ENCODE peak calls at places on chromosomes 5 and 9, in six cellular contexts. One of them, this sample, is unnamed.

GRCh38 chr5:21831145-21831787 is 1021.9 kb downstream of the CDH12 start:
- DNase-seq in cardiac fibroblast: no peak
- DNase-seq in K562: no peak
- DNase-seq in CD8-positive, alpha-beta T cell: no peak
- DNase-seq in foreskin fibroblast: no peak
- DNase-seq in left ventricle myocardium inferior: no peak
- DNase-seq in this sample: no peak

GRCh38 chr5:42982107-42982622 is 58.0 kb downstream of the ANXA2R start:
- DNase-seq in left ventricle myocardium inferior: no peak
- DNase-seq in CD8-positive, alpha-beta T cell: no peak
- DNase-seq in cardiac fibroblast: no peak
- DNase-seq in foreskin fibroblast: peak
- DNase-seq in K562: peak
- DNase-seq in this sample: no peak

GRCh38 chr5:142046191-142046590 is 33.4 kb upstream of the GNPDA1 start:
- DNase-seq in K562: peak
- DNase-seq in cardiac fibroblast: no peak
- DNase-seq in foreskin fibroblast: no peak
- DNase-seq in CD8-positive, alpha-beta T cell: no peak
- DNase-seq in left ventricle myocardium inferior: no peak
- DNase-seq in this sample: no peak

GRCh38 chr9:96581823-96582598 is 37.6 kb downstream of the CDC14B start:
- DNase-seq in CD8-positive, alpha-beta T cell: no peak
- DNase-seq in K562: no peak
- DNase-seq in cardiac fibroblast: no peak
- DNase-seq in left ventricle myocardium inferior: no peak
- DNase-seq in foreskin fibroblast: no peak
- DNase-seq in this sample: no peak

GRCh38 chr9:8589476-8589875 is 789.9 kb upstream of the DMAC1 start:
- DNase-seq in cardiac fibroblast: no peak
- DNase-seq in left ventricle myocardium inferior: no peak
- DNase-seq in foreskin fibroblast: no peak
- DNase-seq in K562: no peak
- DNase-seq in CD8-positive, alpha-beta T cell: no peak
- DNase-seq in this sample: no peak

GRCh38 chr5:171295299-171295698 is 13.7 kb upstream of the TLX3 start:
- DNase-seq in foreskin fibroblast: no peak
- DNase-seq in left ventricle myocardium inferior: no peak
- DNase-seq in cardiac fibroblast: no peak
- DNase-seq in K562: peak
- DNase-seq in CD8-positive, alpha-beta T cell: no peak
- DNase-seq in this sample: no peak

GRCh38 chr5:170569101-170569500 is 65.3 kb downstream of the KCNIP1 start:
- DNase-seq in cardiac fibroblast: no peak
- DNase-seq in foreskin fibroblast: no peak
- DNase-seq in K562: no peak
- DNase-seq in left ventricle myocardium inferior: no peak
- DNase-seq in CD8-positive, alpha-beta T cell: no peak
- DNase-seq in this sample: no peak

GRCh38 chr5:38582662-38583061 is 26.2 kb upstream of the LIFR start:
- DNase-seq in foreskin fibroblast: no peak
- DNase-seq in CD8-positive, alpha-beta T cell: no peak
- DNase-seq in K562: no peak
- DNase-seq in cardiac fibroblast: no peak
- DNase-seq in left ventricle myocardium inferior: no peak
- DNase-seq in this sample: no peak

GRCh38 chr9:111525056-111525977 is at the start of gene ZNF483:
- DNase-seq in foreskin fibroblast: peak
- DNase-seq in cardiac fibroblast: peak
- DNase-seq in CD8-positive, alpha-beta T cell: peak
- DNase-seq in left ventricle myocardium inferior: peak
- DNase-seq in K562: peak
- DNase-seq in this sample: no peak

GRCh38 chr5:108379722-108380530 is 2.0 kb downstream of the FBXL17 start:
- DNase-seq in cardiac fibroblast: peak
- DNase-seq in foreskin fibroblast: peak
- DNase-seq in left ventricle myocardium inferior: no peak
- DNase-seq in K562: peak
- DNase-seq in CD8-positive, alpha-beta T cell: no peak
- DNase-seq in this sample: no peak

GRCh38 chr9:87375397-87376073 is 122.1 kb upstream of the DAPK1 start:
- DNase-seq in cardiac fibroblast: peak
- DNase-seq in K562: no peak
- DNase-seq in foreskin fibroblast: peak
- DNase-seq in left ventricle myocardium inferior: no peak
- DNase-seq in CD8-positive, alpha-beta T cell: no peak
- DNase-seq in this sample: no peak

DNA sequence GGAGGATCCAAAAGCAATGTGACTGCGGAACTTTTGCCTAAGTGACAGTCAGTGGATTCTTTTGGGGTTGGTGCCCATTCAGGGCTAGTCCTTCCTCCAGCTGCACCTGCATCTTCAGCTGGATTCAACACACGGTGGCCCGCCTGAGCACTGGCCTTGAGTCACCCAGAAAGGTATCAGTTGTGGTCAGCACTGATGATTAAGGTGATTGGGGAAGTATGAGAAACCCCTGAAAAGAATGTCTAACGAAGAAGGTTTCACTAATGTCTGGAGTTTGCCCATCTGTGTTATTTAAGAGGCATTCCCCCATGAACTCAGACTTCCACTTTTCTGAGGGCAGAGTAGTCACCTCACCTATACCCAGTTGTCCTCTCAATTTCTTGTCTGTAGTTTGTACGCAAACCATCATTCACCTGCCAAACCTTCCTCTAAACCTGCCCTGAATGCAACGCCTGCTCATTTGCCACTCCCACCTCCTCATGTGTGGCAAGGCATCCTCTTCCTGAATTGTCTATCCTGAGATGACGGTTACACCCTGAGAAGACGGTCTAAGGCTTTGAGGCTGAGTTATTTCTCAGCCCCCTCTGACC is 27.2 kb downstream of the CSF2 start:
- DNase-seq in foreskin fibroblast: no peak
- DNase-seq in CD8-positive, alpha-beta T cell: no peak
- DNase-seq in cardiac fibroblast: no peak
- DNase-seq in K562: no peak
- DNase-seq in left ventricle myocardium inferior: no peak
- DNase-seq in this sample: no peak
- H3K4me3 ChIP-seq in foreskin fibroblast: no peak
- H3K4me3 ChIP-seq in CD8-positive, alpha-beta T cell: no peak
- H3K4me3 ChIP-seq in cardiac fibroblast: no peak
- H3K4me3 ChIP-seq in K562: no peak
- H3K4me3 ChIP-seq in left ventricle myocardium inferior: no peak
- H3K4me3 ChIP-seq in this sample: no peak

GRCh38 chr5:56816546-56817081 is 1.3 kb downstream of the MAP3K1 start:
- DNase-seq in cardiac fibroblast: peak
- DNase-seq in K562: peak
- DNase-seq in left ventricle myocardium inferior: peak
- DNase-seq in foreskin fibroblast: peak
- DNase-seq in CD8-positive, alpha-beta T cell: no peak
- DNase-seq in this sample: no peak

GRCh38 chr5:56815657-56816545 is 552 bp downstream of the MAP3K1 start:
- DNase-seq in cardiac fibroblast: no peak
- DNase-seq in left ventricle myocardium inferior: no peak
- DNase-seq in foreskin fibroblast: peak
- DNase-seq in K562: peak
- DNase-seq in CD8-positive, alpha-beta T cell: no peak
- DNase-seq in this sample: no peak

GRCh38 chr5:56813302-56813701 is 2.0 kb upstream of the MAP3K1 start:
- DNase-seq in K562: no peak
- DNase-seq in left ventricle myocardium inferior: no peak
- DNase-seq in CD8-positive, alpha-beta T cell: no peak
- DNase-seq in foreskin fibroblast: no peak
- DNase-seq in cardiac fibroblast: no peak
- DNase-seq in this sample: no peak

GRCh38 chr5:56814361-56814962 is 887 bp upstream of the MAP3K1 start:
- DNase-seq in CD8-positive, alpha-beta T cell: no peak
- DNase-seq in left ventricle myocardium inferior: peak
- DNase-seq in foreskin fibroblast: peak
- DNase-seq in cardiac fibroblast: peak
- DNase-seq in K562: peak
- DNase-seq in this sample: no peak

GRCh38 chr5:56814963-56815656 is at the start of gene MAP3K1:
- DNase-seq in foreskin fibroblast: peak
- DNase-seq in left ventricle myocardium inferior: peak
- DNase-seq in K562: peak
- DNase-seq in cardiac fibroblast: peak
- DNase-seq in CD8-positive, alpha-beta T cell: peak
- DNase-seq in this sample: no peak
- TF ChIP-seq CTCF in foreskin fibroblast: no peak
- TF ChIP-seq CTCF in left ventricle myocardium inferior: no peak
- TF ChIP-seq CTCF in K562: no peak
- TF ChIP-seq CTCF in cardiac fibroblast: no peak
- TF ChIP-seq CTCF in CD8-positive, alpha-beta T cell: no peak
- TF ChIP-seq CTCF in this sample: no peak

GRCh38 chr5:178988436-178989220 is 6.5 kb downstream of the GRM6 start:
- DNase-seq in foreskin fibroblast: no peak
- DNase-seq in left ventricle myocardium inferior: no peak
- DNase-seq in cardiac fibroblast: no peak
- DNase-seq in CD8-positive, alpha-beta T cell: no peak
- DNase-seq in K562: no peak
- DNase-seq in this sample: no peak

GRCh38 chr5:178984145-178985072 is 10.7 kb downstream of the GRM6 start:
- DNase-seq in left ventricle myocardium inferior: no peak
- DNase-seq in K562: no peak
- DNase-seq in cardiac fibroblast: no peak
- DNase-seq in foreskin fibroblast: no peak
- DNase-seq in CD8-positive, alpha-beta T cell: no peak
- DNase-seq in this sample: no peak

GRCh38 chr5:178983728-178984127 is 11.4 kb downstream of the GRM6 start:
- DNase-seq in left ventricle myocardium inferior: no peak
- DNase-seq in cardiac fibroblast: no peak
- DNase-seq in foreskin fibroblast: no peak
- DNase-seq in CD8-positive, alpha-beta T cell: no peak
- DNase-seq in K562: no peak
- DNase-seq in this sample: no peak

GRCh38 chr5:178989311-178989710 is 5.8 kb downstream of the GRM6 start:
- DNase-seq in left ventricle myocardium inferior: no peak
- DNase-seq in foreskin fibroblast: no peak
- DNase-seq in K562: no peak
- DNase-seq in CD8-positive, alpha-beta T cell: no peak
- DNase-seq in cardiac fibroblast: no peak
- DNase-seq in this sample: no peak

GRCh38 chr5:178986326-178986960 is 8.7 kb downstream of the GRM6 start:
- DNase-seq in CD8-positive, alpha-beta T cell: no peak
- DNase-seq in foreskin fibroblast: no peak
- DNase-seq in K562: no peak
- DNase-seq in left ventricle myocardium inferior: no peak
- DNase-seq in cardiac fibroblast: no peak
- DNase-seq in this sample: no peak
- H3K4me3 ChIP-seq in CD8-positive, alpha-beta T cell: no peak
- H3K4me3 ChIP-seq in foreskin fibroblast: no peak
- H3K4me3 ChIP-seq in K562: no peak
- H3K4me3 ChIP-seq in left ventricle myocardium inferior: no peak
- H3K4me3 ChIP-seq in cardiac fibroblast: no peak
- H3K4me3 ChIP-seq in this sample: no peak

DNA sequence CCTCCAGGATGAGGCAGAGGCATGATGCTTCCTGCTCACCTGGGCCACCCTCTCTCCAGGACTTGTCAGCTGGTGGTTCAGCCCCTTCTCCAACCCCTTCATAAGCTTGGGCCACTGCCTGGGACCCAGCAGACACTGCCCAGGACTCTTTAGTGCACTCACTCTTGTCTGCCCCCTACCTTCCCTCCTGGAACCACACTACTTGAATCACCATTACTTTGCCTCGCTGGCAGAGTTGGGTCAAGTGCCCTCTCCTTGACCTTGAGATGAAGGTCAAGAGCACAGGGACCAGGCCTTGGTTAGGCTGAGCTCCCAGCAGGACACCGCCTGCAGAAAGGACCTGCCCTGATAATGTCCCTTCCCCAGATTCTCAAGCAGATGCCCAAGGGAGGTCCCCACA is 8.5 kb upstream of the ENDOG start:
- DNase-seq in cardiac fibroblast: no peak
- DNase-seq in left ventricle myocardium inferior: no peak
- DNase-seq in K562: no peak
- DNase-seq in CD8-positive, alpha-beta T cell: no peak
- DNase-seq in foreskin fibroblast: no peak
- DNase-seq in this sample: no peak
- TF ChIP-seq CTCF in cardiac fibroblast: peak
- TF ChIP-seq CTCF in left ventricle myocardium inferior: no peak
- TF ChIP-seq CTCF in K562: no peak
- TF ChIP-seq CTCF in CD8-positive, alpha-beta T cell: no peak
- TF ChIP-seq CTCF in foreskin fibroblast: no peak
- TF ChIP-seq CTCF in this sample: no peak

This sample was measured in AG04449.